ENCODE peak calls at places on chromosomes 13 and 19, in five cellular contexts. One of them, this sample, is unnamed.

GRCh38 chr19:33609353-33609752 is 12.4 kb upstream of the CHST8 start:
- DNase-seq in fibroblast of lung: no peak
- DNase-seq in bronchial epithelial cell: no peak
- DNase-seq in A549: no peak
- DNase-seq in stomach: no peak
- DNase-seq in this sample: no peak

GRCh38 chr19:15282311-15282705 is 50.0 kb downstream of the BRD4 start:
- DNase-seq in fibroblast of lung: no peak
- DNase-seq in bronchial epithelial cell: peak
- DNase-seq in A549: no peak
- DNase-seq in stomach: no peak
- DNase-seq in this sample: no peak

GRCh38 chr13:99425485-99426341 is 75.6 kb upstream of the TM9SF2 start:
- DNase-seq in fibroblast of lung: no peak
- DNase-seq in bronchial epithelial cell: no peak
- DNase-seq in A549: no peak
- DNase-seq in stomach: peak
- DNase-seq in this sample: peak

GRCh38 chr19:29690842-29691241 is 24.2 kb downstream of the C19orf12 start:
- DNase-seq in fibroblast of lung: peak
- DNase-seq in bronchial epithelial cell: peak
- DNase-seq in A549: peak
- DNase-seq in stomach: no peak
- DNase-seq in this sample: no peak

GRCh38 chr19:57099199-57099661 is 20.6 kb upstream of the USP29 start:
- DNase-seq in fibroblast of lung: peak
- DNase-seq in bronchial epithelial cell: peak
- DNase-seq in A549: peak
- DNase-seq in stomach: peak
- DNase-seq in this sample: no peak

GRCh38 chr13:40132249-40132648 is 476.8 kb downstream of the COG6 start:
- DNase-seq in fibroblast of lung: no peak
- DNase-seq in bronchial epithelial cell: no peak
- DNase-seq in A549: no peak
- DNase-seq in stomach: no peak
- DNase-seq in this sample: no peak

GRCh38 chr13:107680115-107680514 is 535.2 kb downstream of the LIG4 start:
- DNase-seq in fibroblast of lung: peak
- DNase-seq in bronchial epithelial cell: no peak
- DNase-seq in A549: no peak
- DNase-seq in stomach: no peak
- DNase-seq in this sample: no peak

GRCh38 chr19:30089086-30089665 is 147.1 kb downstream of the URI1 start:
- DNase-seq in fibroblast of lung: no peak
- DNase-seq in bronchial epithelial cell: no peak
- DNase-seq in A549: no peak
- DNase-seq in stomach: no peak
- DNase-seq in this sample: no peak

DNA sequence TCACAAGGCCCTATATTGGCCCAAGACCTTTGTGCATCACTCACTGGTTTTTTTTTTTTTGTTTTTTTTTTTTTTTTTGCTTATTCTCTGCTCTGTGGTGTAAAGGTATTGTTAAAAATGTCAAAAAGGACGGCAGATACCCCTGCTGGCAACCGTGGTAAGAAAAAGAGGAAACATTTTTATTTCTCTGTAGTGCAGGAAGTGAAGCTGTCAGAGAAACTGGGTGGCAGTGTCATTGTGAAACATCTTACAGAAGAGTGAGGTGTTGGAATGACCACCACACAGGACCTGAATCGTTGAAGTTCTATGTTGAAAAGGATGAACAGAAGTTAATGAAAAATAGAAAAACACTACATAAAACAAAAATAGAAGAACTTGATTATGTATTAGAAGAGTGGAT is 346.4 kb downstream of the FGF9 start:
- DNase-seq in fibroblast of lung: no peak
- DNase-seq in bronchial epithelial cell: no peak
- DNase-seq in A549: no peak
- DNase-seq in stomach: no peak
- DNase-seq in this sample: no peak
- TF ChIP-seq CTCF in fibroblast of lung: no peak
- TF ChIP-seq CTCF in bronchial epithelial cell: no peak
- TF ChIP-seq CTCF in A549: no peak
- TF ChIP-seq CTCF in stomach: no peak
- TF ChIP-seq CTCF in this sample: no peak

GRCh38 chr19:3098141-3098514 is 4.0 kb downstream of the GNA11 start:
- DNase-seq in fibroblast of lung: no peak
- DNase-seq in bronchial epithelial cell: no peak
- DNase-seq in A549: no peak
- DNase-seq in stomach: no peak
- DNase-seq in this sample: no peak
- TF ChIP-seq CTCF in fibroblast of lung: no peak
- TF ChIP-seq CTCF in bronchial epithelial cell: no peak
- TF ChIP-seq CTCF in A549: no peak
- TF ChIP-seq CTCF in stomach: no peak
- TF ChIP-seq CTCF in this sample: no peak

GRCh38 chr19:17172624-17173345 is 42.4 kb upstream of the USE1 start:
- DNase-seq in fibroblast of lung: no peak
- DNase-seq in bronchial epithelial cell: no peak
- DNase-seq in A549: no peak
- DNase-seq in stomach: no peak
- DNase-seq in this sample: no peak
- TF ChIP-seq CTCF in fibroblast of lung: no peak
- TF ChIP-seq CTCF in bronchial epithelial cell: no peak
- TF ChIP-seq CTCF in A549: no peak
- TF ChIP-seq CTCF in stomach: no peak
- TF ChIP-seq CTCF in this sample: no peak

GRCh38 chr19:1672038-1672768 is 19.8 kb upstream of the TCF3 start:
- DNase-seq in fibroblast of lung: peak
- DNase-seq in bronchial epithelial cell: no peak
- DNase-seq in A549: no peak
- DNase-seq in stomach: no peak
- DNase-seq in this sample: no peak
- TF ChIP-seq CTCF in fibroblast of lung: peak
- TF ChIP-seq CTCF in bronchial epithelial cell: peak
- TF ChIP-seq CTCF in A549: peak
- TF ChIP-seq CTCF in stomach: peak
- TF ChIP-seq CTCF in this sample: peak

This sample was measured in coronary artery.